ENCODE peak calls at places on chromosomes 5 and 9, in seven cellular contexts. A, M, B, V, U, J and Y are unnamed samples.

GRCh38 chr5:68480385-68480940 is 264.9 kb downstream of the PIK3R1 start:
- DNase-seq in A (no peak), M (no peak), B (no peak), V (no peak), U (no peak), J (no peak), Y (no peak)

GRCh38 chr9:108033976-108034964 is 544.7 kb upstream of the KLF4 start:
- DNase-seq in A (peak), M (no peak), B (no peak), V (no peak), U (no peak), J (no peak), Y (no peak)

GRCh38 chr5:98433673-98434072 is 339.8 kb upstream of the RGMB start:
- DNase-seq in A (no peak), M (no peak), B (no peak), V (no peak), U (no peak), J (no peak), Y (no peak)

GRCh38 chr9:114590328-114590727 is 2.8 kb downstream of the ATP6V1G1 start:
- DNase-seq in A (no peak), M (no peak), B (no peak), V (no peak), U (no peak), J (no peak), Y (no peak)

GRCh38 chr5:140258016-140258415 is 44.9 kb downstream of the PFDN1 start:
- DNase-seq in A (no peak), M (no peak), B (no peak), V (no peak), U (no peak), J (no peak), Y (no peak)

GRCh38 chr5:31047007-31047406 is 146.5 kb upstream of the CDH6 start:
- DNase-seq in A (no peak), M (no peak), B (no peak), V (no peak), U (no peak), J (no peak), Y (no peak)

GRCh38 chr9:75640250-75640649 is 250.2 kb upstream of the PCSK5 start:
- DNase-seq in A (no peak), M (no peak), B (no peak), V (no peak), U (no peak), J (no peak), Y (no peak)

GRCh38 chr9:129023036-129023907 is 4.9 kb downstream of the SH3GLB2 start:
- DNase-seq in A (peak), M (no peak), B (no peak), V (no peak), U (no peak), J (no peak), Y (peak)

GRCh38 chr5:6717247-6717646 is 4.0 kb downstream of the TENT4A start:
- DNase-seq in A (no peak), M (no peak), B (no peak), V (no peak), U (no peak), J (no peak), Y (no peak)

GRCh38 chr9:107043886-107044285 is 180.9 kb downstream of the ZNF462 start:
- DNase-seq in A (no peak), M (no peak), B (no peak), V (no peak), U (no peak), J (no peak), Y (no peak)

DNA sequence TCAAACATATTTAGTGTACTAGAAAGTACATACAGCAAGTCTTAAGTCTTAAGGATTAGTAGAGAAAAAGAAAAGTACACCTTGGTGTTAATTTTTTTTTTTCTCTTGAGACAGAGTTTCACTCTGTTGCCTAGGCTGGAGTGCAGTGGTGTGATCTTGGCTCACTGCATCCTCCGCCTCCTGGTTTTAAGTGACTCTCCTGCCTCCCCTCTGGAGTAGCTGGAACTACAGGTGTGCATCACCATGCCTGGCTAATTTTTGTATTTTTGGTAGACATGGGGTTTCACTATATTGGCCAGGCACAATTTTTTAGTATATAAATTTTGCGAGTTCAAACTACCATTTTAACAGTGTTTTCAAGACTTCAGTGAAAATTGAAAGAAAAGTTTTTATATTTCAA is 1941.1 kb upstream of the CDH6 start:
- DNase-seq in A (no peak), M (no peak), B (no peak), V (no peak), U (no peak), J (no peak), Y (no peak)
- TF ChIP-seq CTCF in A (no peak), M (no peak), B (no peak), V (no peak), U (peak), J (no peak), Y (no peak)

GRCh38 chr5:78805-79149 is 13.2 kb upstream of the PLEKHG4B start:
- DNase-seq in A (no peak), M (no peak), B (no peak), V (no peak), U (no peak), J (no peak), Y (no peak)

GRCh38 chr5:77546-77945 is 14.4 kb upstream of the PLEKHG4B start:
- DNase-seq in A (no peak), M (no peak), B (no peak), V (no peak), U (no peak), J (no peak), Y (no peak)

GRCh38 chr5:79263-79662 is 12.7 kb upstream of the PLEKHG4B start:
- DNase-seq in A (no peak), M (no peak), B (no peak), V (no peak), U (no peak), J (no peak), Y (no peak)

GRCh38 chr5:77170-77501 is 14.8 kb upstream of the PLEKHG4B start:
- DNase-seq in A (no peak), M (no peak), B (no peak), V (no peak), U (no peak), J (no peak), Y (peak)

GRCh38 chr5:77957-78804 is 13.8 kb upstream of the PLEKHG4B start:
- DNase-seq in A (no peak), M (no peak), B (no peak), V (peak), U (no peak), J (peak), Y (peak)
- TF ChIP-seq CTCF in A (peak), M (peak), B (no peak), V (no peak), U (peak), J (peak), Y (no peak)

DNA sequence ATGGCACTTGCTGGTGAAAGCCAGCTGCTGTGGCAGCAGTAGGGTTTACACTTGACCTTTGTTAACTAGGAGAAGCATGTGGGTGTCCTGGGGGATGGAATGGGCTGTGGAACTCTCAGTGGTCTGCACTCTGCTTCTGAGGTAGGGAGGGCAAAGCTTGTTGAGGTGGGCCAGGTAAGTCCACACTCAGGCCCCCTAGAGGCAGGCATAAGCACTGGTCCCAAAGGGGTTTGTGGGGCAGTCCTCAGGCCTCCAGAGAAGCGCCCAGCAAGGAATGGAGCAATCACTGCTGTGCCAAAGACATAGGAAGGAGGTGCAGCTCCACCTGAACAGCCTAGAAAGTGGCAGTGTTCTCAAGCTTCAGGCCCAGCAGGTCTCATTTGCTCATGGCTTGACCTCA is 34.7 kb downstream of the INSL4 start:
- DNase-seq in A (no peak), M (no peak), B (no peak), V (no peak), U (no peak), J (no peak), Y (no peak)
- TF ChIP-seq CTCF in A (no peak), M (peak), B (no peak), V (no peak), U (no peak), J (no peak), Y (no peak)

GRCh38 chr5:147880461-147880860 is 1.9 kb downstream of the SCGB3A2 start:
- DNase-seq in A (no peak), M (no peak), B (no peak), V (no peak), U (no peak), J (no peak), Y (no peak)

GRCh38 chr5:147882586-147883313 is 4.2 kb downstream of the SCGB3A2 start:
- DNase-seq in A (no peak), M (no peak), B (no peak), V (no peak), U (no peak), J (no peak), Y (no peak)

GRCh38 chr5:147878066-147878748 is at the start of gene SCGB3A2:
- DNase-seq in A (no peak), M (no peak), B (no peak), V (no peak), U (no peak), J (no peak), Y (no peak)

GRCh38 chr5:147876626-147877025 is 1.9 kb upstream of the SCGB3A2 start:
- DNase-seq in A (no peak), M (no peak), B (no peak), V (no peak), U (no peak), J (no peak), Y (no peak)

GRCh38 chr5:147879784-147880183 is 1.3 kb downstream of the SCGB3A2 start:
- DNase-seq in A (no peak), M (no peak), B (no peak), V (no peak), U (no peak), J (no peak), Y (no peak)
- TF ChIP-seq CTCF in A (no peak), M (no peak), B (no peak), V (no peak), U (no peak), J (no peak), Y (no peak)

DNA sequence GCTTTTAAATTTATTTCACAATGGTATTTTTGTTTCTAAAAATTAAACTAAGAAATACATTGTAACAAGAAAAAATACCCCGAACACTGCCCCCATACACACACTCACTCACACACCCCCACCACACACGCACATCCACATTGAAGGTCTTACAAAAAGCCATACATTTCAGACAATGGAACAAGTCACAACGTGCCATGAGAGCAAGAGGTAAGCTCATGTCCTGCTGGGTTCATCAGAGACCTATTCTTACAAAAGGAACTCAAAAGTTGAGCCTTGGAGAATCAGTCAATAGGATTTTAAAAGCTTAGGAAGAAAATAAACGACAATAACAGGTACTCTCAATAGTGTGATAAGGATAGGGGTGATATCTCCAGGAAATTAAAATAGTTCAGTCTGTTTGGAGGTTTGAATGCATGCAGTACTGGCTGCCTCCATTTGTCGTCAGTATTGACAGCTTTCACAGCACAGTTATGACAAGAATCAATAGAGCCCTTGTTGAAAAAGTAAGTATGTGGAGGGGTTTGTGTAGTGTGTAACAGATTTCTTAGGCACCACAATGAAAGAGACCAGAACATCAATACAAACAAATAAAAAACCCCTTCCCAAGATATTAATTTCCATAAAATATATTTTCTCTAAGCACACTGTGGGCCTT is 1826.2 kb upstream of the CDH6 start:
- DNase-seq in A (no peak), M (no peak), B (no peak), V (no peak), U (no peak), J (no peak), Y (no peak)
- TF ChIP-seq CTCF in A (no peak), M (no peak), B (no peak), V (no peak), U (peak), J (no peak), Y (peak)

GRCh38 chr9:130896233-130897012 is at the start of gene QRFP:
- DNase-seq in A (no peak), M (no peak), B (no peak), V (no peak), U (no peak), J (no peak), Y (peak)
- TF ChIP-seq CTCF in A (no peak), M (no peak), B (no peak), V (no peak), U (no peak), J (no peak), Y (no peak)

DNA sequence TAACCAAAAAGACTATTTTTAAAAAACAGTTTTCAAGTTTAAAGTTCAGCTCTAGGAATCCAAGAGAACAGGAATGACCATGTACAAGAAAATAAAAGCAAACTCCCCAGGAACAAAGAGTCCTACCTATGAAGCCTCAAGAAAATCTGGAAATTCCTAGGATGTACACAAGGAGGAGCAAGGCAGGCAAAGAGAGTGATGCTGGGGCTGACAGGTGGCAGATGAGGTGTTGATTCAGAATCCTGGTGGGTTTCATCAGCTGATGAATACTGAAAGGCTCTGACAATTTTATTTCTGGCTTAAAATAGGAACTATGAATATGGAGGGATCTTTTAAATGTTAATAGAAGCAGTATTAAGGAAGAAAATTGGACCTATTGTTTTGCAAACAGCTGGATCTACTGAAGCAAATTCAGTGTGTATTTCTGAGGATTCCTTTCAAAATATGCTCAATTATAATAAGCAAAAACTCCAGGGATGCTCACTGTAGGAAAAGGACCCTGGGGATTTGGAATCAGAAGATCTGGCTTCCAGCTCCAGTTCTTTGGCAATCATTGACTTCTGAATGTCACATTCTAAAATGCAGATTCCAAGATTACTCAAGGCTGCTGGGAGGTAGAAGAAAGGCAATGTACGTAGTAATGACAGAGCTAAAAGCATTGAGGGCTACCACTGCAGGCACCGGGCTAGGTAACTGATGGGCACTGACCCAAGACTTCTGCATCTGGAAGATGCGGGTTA is 28.0 kb upstream of the SH3RF2 start:
- DNase-seq in A (no peak), M (no peak), B (no peak), V (no peak), U (no peak), J (no peak), Y (no peak)
- TF ChIP-seq CTCF in A (no peak), M (no peak), B (no peak), V (no peak), U (peak), J (no peak), Y (no peak)

GRCh38 chr9:20462410-20462809 is 159.9 kb downstream of the MLLT3 start:
- DNase-seq in A (no peak), M (no peak), B (no peak), V (no peak), U (no peak), J (no peak), Y (no peak)
- TF ChIP-seq CTCF in A (no peak), M (no peak), B (no peak), V (no peak), U (peak), J (no peak), Y (no peak)